ENCODE peak calls at places on chromosomes 2 and 18, in six cellular contexts. F is neural crest cell, C is Caco-2, Y is OCI-LY7, Z is glutamatergic neuron, R is psoas muscle. N is an unnamed sample.

GRCh38 chr2:216215991-216216390 is 106.8 kb downstream of the XRCC5 start:
- DNase-seq in Y (peak; percentile 45), Z (no peak), C (peak; percentile 29), F (no peak), R (no peak), N (no peak)

GRCh38 chr2:47232738-47233415 is 77.8 kb upstream of the STPG4 start:
- DNase-seq in C (no peak), Y (no peak), Z (no peak), R (no peak), F (no peak), N (no peak)

GRCh38 chr2:132009874-132010521 is 151.8 kb downstream of the ANKRD30BL start:
- DNase-seq in R (no peak), Y (no peak), F (no peak), C (no peak), Z (peak; percentile 18), N (no peak)

GRCh38 chr2:32289165-32290054 is 11.7 kb downstream of the YIPF4 start:
- DNase-seq in F (no peak), R (no peak), Z (no peak), Y (no peak), C (no peak), N (no peak)

GRCh38 chr2:109494351-109494750 is 119.4 kb downstream of the SEPTIN10 start:
- DNase-seq in Z (no peak), R (no peak), F (no peak), C (no peak), Y (no peak), N (no peak)

GRCh38 chr2:196376984-196377877 is 205.9 kb upstream of the STK17B start:
- DNase-seq in F (no peak), R (no peak), Z (no peak), C (no peak), Y (no peak), N (peak; percentile 21)

GRCh38 chr2:70549064-70549710 is 4.4 kb downstream of the TGFA start:
- DNase-seq in R (no peak), F (no peak), C (no peak), Y (no peak), Z (no peak), N (no peak)

GRCh38 chr2:24617431-24617830 is 126.4 kb downstream of the NCOA1 start:
- DNase-seq in F (no peak), Y (no peak), R (no peak), C (no peak), Z (no peak), N (no peak)

GRCh38 chr18:50125456-50125855 is 69.5 kb downstream of the MYO5B start:
- DNase-seq in Z (no peak), Y (no peak), F (no peak), C (no peak), R (no peak), N (no peak)

GRCh38 chr2:149330127-149331022 is at the start of gene LYPD6:
- DNase-seq in C (peak; percentile 89), Z (peak; percentile 74), F (peak; percentile 60), Y (no peak), R (peak; percentile 71), N (peak; percentile 45)

GRCh38 chr2:12716250-12717190 is at the start of gene TRIB2:
- DNase-seq in F (peak; percentile 69), C (peak; percentile 71), Z (peak; percentile 90), R (peak; percentile 91), Y (peak; percentile 96), N (peak; percentile 72)

GRCh38 chr2:62774555-62775366 is 69.2 kb downstream of the EHBP1 start:
- DNase-seq in F (no peak), R (no peak), Z (no peak), C (peak; percentile 60), Y (peak; percentile 47), N (peak; percentile 28)

GRCh38 chr2:205887637-205888036 is 198.3 kb downstream of the INO80D start:
- DNase-seq in Y (no peak), C (no peak), R (no peak), F (no peak), Z (no peak), N (no peak)

GRCh38 chr2:240068193-240068592 is 14.9 kb upstream of the OR6B3 start:
- DNase-seq in F (no peak), Z (no peak), R (no peak), C (no peak), Y (no peak), N (no peak)

GRCh38 chr2:150783015-150783414 is 295.5 kb upstream of the RND3 start:
- DNase-seq in R (no peak), Y (no peak), Z (no peak), F (no peak), C (no peak), N (no peak)

GRCh38 chr2:240458044-240458899 is 22.8 kb downstream of the GPC1 start:
- DNase-seq in C (peak; percentile 26), F (no peak), Y (no peak), R (peak; percentile 9), Z (peak; percentile 21), N (no peak)

GRCh38 chr18:74589021-74589420 is 8.6 kb upstream of the ZNF407 start:
- DNase-seq in C (no peak), Y (no peak), F (no peak), R (no peak), Z (no peak), N (no peak)

GRCh38 chr2:171159326-171160118 is 1.2 kb downstream of the TLK1 start:
- DNase-seq in Z (peak; percentile 76), R (no peak), Y (peak; percentile 71), F (peak; percentile 50), C (peak; percentile 57), N (peak; percentile 31)
- TF ChIP-seq CTCF in Z (no peak), R (peak; percentile 40), Y (peak; percentile 84), F (peak; percentile 60), C (peak; percentile 61), N (peak; percentile 55)

DNA sequence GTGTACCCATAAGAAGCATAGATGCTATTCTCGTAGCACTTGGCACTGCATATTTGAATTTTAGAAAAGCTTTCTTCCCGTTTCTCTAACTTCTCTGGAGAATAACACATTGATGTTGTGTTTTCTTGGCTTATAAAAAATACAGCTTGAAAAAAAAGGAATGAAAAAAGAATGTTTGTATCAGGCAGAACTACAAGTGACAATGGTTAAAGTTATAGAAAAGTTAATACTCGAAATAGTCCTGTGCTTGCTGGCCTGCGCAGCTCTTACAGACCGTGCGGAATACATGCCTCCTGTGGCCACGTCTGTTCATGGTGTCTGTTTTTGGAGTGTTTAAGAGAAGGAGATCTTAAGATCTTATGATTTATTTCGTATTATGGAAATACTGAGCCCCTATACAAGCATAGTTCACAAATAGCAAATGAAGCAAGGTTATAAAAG is 808 bp downstream of the DUSP19 start:
- DNase-seq in Y (no peak), C (no peak), F (no peak), R (no peak), Z (no peak), N (no peak)
- TF ChIP-seq CTCF in Y (peak; percentile 12), C (no peak), F (no peak), R (no peak), Z (no peak), N (no peak)

DNA sequence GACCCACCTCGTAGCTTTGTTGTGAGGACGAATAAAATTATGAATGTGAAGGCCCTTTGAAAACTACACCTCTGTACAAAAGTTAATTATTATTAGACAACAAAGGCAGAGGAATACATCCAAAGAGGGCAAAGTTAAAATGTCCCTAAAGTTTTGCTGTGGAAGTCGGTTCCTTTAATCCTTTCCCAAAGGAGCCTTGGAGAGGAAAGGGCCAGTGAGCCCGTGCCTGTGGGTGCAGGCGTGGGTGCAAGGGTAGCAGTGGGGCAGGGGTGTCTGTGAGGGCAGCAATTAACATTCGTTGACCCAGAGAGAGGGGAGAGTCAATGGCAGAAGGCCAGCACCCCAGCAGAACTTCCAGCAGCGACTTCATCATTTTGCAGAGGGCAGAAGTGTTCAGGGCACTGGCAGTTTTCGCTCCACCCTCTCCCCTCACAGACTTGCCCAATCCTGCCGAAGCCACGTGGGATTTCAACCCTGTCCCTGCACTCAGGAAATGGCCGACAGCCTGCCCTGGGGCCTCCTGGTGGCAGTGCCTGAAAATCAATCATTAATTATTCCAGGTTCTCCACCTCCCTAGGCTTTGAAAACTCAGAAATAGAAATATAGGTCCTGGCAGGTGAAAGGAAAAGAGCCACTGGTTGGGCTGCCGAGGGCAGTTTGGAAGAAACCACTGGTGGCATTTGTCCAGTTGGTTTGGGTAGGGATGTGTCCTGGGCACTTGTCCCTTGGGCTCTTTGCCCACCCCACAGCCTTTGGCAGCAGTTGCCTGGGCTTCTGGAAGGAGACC is 4.2 kb upstream of the PAX8 start:
- DNase-seq in Y (no peak), R (peak; percentile 48), Z (peak; percentile 48), F (no peak), C (peak; percentile 84), N (no peak)
- TF ChIP-seq CTCF in Y (no peak), R (peak; percentile 15), Z (no peak), F (no peak), C (peak; percentile 38), N (no peak)

DNA sequence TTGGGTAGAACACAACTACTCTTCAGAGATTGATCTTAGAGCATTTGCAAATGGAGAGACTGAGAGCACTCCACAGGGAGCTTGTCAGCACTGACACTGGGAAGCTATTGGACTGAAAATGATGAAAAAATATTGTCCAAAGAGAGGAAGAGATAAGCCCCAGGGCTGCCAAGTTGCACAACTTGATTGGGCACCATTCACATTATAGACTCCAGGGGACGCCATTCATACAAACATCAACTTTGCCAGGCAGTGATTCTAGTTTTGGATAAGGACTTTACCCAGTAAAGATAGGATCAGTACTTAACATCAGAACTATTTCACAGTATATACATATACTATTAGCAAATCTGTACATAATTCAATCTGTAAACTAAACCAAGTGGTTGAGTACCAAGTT is 79.6 kb upstream of the MYCN start:
- DNase-seq in C (no peak), R (no peak), F (no peak), Y (no peak), Z (no peak), N (no peak)
- TF ChIP-seq CTCF in C (no peak), R (no peak), F (no peak), Y (peak; percentile 20), Z (no peak), N (no peak)

DNA sequence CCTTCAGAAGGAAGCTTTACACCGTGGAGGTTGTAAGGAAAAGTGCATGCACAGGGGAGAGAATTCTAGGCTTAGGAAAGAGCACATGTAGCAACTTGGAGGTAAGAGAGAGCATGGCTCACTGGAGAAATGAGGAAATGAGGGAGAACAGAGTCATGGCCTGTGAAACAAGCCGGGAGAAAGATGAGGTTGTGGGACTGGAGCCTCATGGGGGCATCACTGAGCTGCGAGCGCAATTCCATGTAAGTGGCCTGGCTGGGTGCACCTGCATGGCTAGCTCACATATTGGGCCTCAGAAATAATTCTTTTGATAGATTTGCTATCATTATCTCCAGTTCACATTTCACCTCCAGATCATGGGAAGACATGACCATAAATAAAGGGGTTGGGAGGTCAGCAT is 785.5 kb upstream of the RAB6C start:
- DNase-seq in F (no peak), Z (no peak), R (no peak), Y (peak; percentile 1), C (no peak), N (no peak)
- TF ChIP-seq CTCF in F (no peak), Z (no peak), R (no peak), Y (no peak), C (no peak), N (no peak)

DNA sequence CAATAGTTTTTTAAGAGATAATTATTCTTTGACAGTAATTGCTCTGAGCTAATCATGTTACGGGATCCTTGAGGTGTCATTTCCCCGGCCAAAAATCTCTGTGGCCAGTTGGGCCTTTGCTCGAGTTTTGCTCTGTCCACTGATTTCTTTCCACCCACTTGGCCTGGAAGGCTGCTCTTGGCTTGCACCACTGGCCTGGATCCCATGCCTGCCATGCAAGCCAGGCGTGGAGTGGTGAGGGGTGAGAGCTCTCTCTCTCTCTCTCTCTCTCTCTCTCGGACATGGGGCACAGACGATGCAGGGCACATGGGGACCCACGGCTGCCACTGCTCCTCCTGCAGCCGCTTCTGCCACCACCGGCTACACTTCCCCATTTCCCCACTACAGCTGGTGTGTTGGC is 853.0 kb upstream of the GCFC2 start:
- DNase-seq in Y (no peak), Z (no peak), C (no peak), R (no peak), F (no peak), N (no peak)
- TF ChIP-seq CTCF in Y (no peak), Z (no peak), C (no peak), R (no peak), F (no peak), N (no peak)

N was measured in GM10248.